ENCODE peak calls at places on chromosomes 3 and 15, in five cellular contexts. One of them, this sample, is unnamed.

GRCh38 chr15:38558714-38559059 is 5.9 kb downstream of the RASGRP1 start:
- DNase-seq in fibroblast of lung: peak
- DNase-seq in adrenal gland: no peak
- DNase-seq in ovary: no peak
- DNase-seq in endothelial cell: no peak
- DNase-seq in this sample: no peak

GRCh38 chr3:6807967-6808588 is 52.8 kb upstream of the GRM7 start:
- DNase-seq in ovary: no peak
- DNase-seq in endothelial cell: no peak
- DNase-seq in fibroblast of lung: peak
- DNase-seq in adrenal gland: no peak
- DNase-seq in this sample: peak

GRCh38 chr15:50137330-50137761 is 18.3 kb upstream of the ATP8B4 start:
- DNase-seq in ovary: no peak
- DNase-seq in fibroblast of lung: peak
- DNase-seq in endothelial cell: no peak
- DNase-seq in adrenal gland: peak
- DNase-seq in this sample: peak

GRCh38 chr15:75195766-75196241 is 5.9 kb upstream of the C15orf39 start:
- DNase-seq in adrenal gland: no peak
- DNase-seq in ovary: peak
- DNase-seq in fibroblast of lung: no peak
- DNase-seq in endothelial cell: no peak
- DNase-seq in this sample: no peak

GRCh38 chr15:91281991-91282390 is 181.9 kb downstream of the SV2B start:
- DNase-seq in adrenal gland: no peak
- DNase-seq in fibroblast of lung: no peak
- DNase-seq in ovary: no peak
- DNase-seq in endothelial cell: no peak
- DNase-seq in this sample: no peak

GRCh38 chr3:76997733-76998132 is 42.2 kb upstream of the ROBO2 start:
- DNase-seq in adrenal gland: no peak
- DNase-seq in endothelial cell: no peak
- DNase-seq in fibroblast of lung: peak
- DNase-seq in ovary: no peak
- DNase-seq in this sample: no peak

GRCh38 chr3:170563712-170564423 is 22.0 kb downstream of the SLC7A14 start:
- DNase-seq in ovary: no peak
- DNase-seq in endothelial cell: no peak
- DNase-seq in fibroblast of lung: peak
- DNase-seq in adrenal gland: no peak
- DNase-seq in this sample: no peak

GRCh38 chr3:42045719-42046243 is 45.4 kb upstream of the TRAK1 start:
- DNase-seq in adrenal gland: no peak
- DNase-seq in endothelial cell: no peak
- DNase-seq in fibroblast of lung: no peak
- DNase-seq in ovary: no peak
- DNase-seq in this sample: no peak

GRCh38 chr3:43075904-43076661 is 29.8 kb downstream of the POMGNT2 start:
- DNase-seq in adrenal gland: no peak
- DNase-seq in endothelial cell: no peak
- DNase-seq in ovary: no peak
- DNase-seq in fibroblast of lung: no peak
- DNase-seq in this sample: no peak

GRCh38 chr3:31253782-31254181 is 278.9 kb upstream of the STT3B start:
- DNase-seq in adrenal gland: no peak
- DNase-seq in endothelial cell: no peak
- DNase-seq in ovary: no peak
- DNase-seq in fibroblast of lung: no peak
- DNase-seq in this sample: no peak

GRCh38 chr3:33211444-33211843 is 7.2 kb downstream of the SUSD5 start:
- DNase-seq in endothelial cell: no peak
- DNase-seq in ovary: no peak
- DNase-seq in fibroblast of lung: peak
- DNase-seq in adrenal gland: peak
- DNase-seq in this sample: peak

GRCh38 chr3:172846706-172847105 is 96.2 kb downstream of the ECT2 start:
- DNase-seq in adrenal gland: no peak
- DNase-seq in endothelial cell: no peak
- DNase-seq in fibroblast of lung: peak
- DNase-seq in ovary: no peak
- DNase-seq in this sample: peak

This sample was measured in kidney epithelial cell.